ENCODE peak calls at places on chromosomes 3 and 15, in six cellular contexts. One of them, this sample, is unnamed.

GRCh38 chr3:4504340-4505261 is 11.5 kb downstream of the ITPR1 start:
- DNase-seq in keratinocyte: no peak
- DNase-seq in fibroblast of lung: no peak
- DNase-seq in brain microvascular endothelial cell: no peak
- DNase-seq in HAP-1: no peak
- DNase-seq in vagina: no peak
- DNase-seq in this sample: no peak

GRCh38 chr3:106765342-106765741 is 611.9 kb upstream of the CCDC54 start:
- DNase-seq in keratinocyte: peak; percentile 62
- DNase-seq in fibroblast of lung: peak; percentile 99
- DNase-seq in brain microvascular endothelial cell: peak; percentile 93
- DNase-seq in HAP-1: no peak
- DNase-seq in vagina: no peak
- DNase-seq in this sample: peak; percentile 67

GRCh38 chr3:133230191-133230590 is 169.7 kb upstream of the BFSP2 start:
- DNase-seq in keratinocyte: no peak
- DNase-seq in fibroblast of lung: no peak
- DNase-seq in brain microvascular endothelial cell: no peak
- DNase-seq in HAP-1: peak; percentile 48
- DNase-seq in vagina: no peak
- DNase-seq in this sample: no peak

GRCh38 chr15:63029701-63030100 is 12.8 kb upstream of the TPM1 start:
- DNase-seq in keratinocyte: no peak
- DNase-seq in fibroblast of lung: no peak
- DNase-seq in brain microvascular endothelial cell: no peak
- DNase-seq in HAP-1: no peak
- DNase-seq in vagina: no peak
- DNase-seq in this sample: no peak

GRCh38 chr15:31162721-31163510 is 61.4 kb upstream of the TRPM1 start:
- DNase-seq in keratinocyte: no peak
- DNase-seq in fibroblast of lung: no peak
- DNase-seq in brain microvascular endothelial cell: no peak
- DNase-seq in HAP-1: no peak
- DNase-seq in vagina: no peak
- DNase-seq in this sample: no peak

GRCh38 chr3:176071943-176072342 is 1125.3 kb downstream of the TBL1XR1 start:
- DNase-seq in keratinocyte: no peak
- DNase-seq in fibroblast of lung: no peak
- DNase-seq in brain microvascular endothelial cell: no peak
- DNase-seq in HAP-1: no peak
- DNase-seq in vagina: no peak
- DNase-seq in this sample: no peak

GRCh38 chr3:139227165-139227564 is 116.7 kb upstream of the MRPS22 start:
- DNase-seq in keratinocyte: no peak
- DNase-seq in fibroblast of lung: peak; percentile 50
- DNase-seq in brain microvascular endothelial cell: no peak
- DNase-seq in HAP-1: no peak
- DNase-seq in vagina: no peak
- DNase-seq in this sample: peak; percentile 60

GRCh38 chr3:171531716-171532115 is 71.5 kb upstream of the TNIK start:
- DNase-seq in keratinocyte: no peak
- DNase-seq in fibroblast of lung: no peak
- DNase-seq in brain microvascular endothelial cell: peak; percentile 9
- DNase-seq in HAP-1: no peak
- DNase-seq in vagina: no peak
- DNase-seq in this sample: no peak

DNA sequence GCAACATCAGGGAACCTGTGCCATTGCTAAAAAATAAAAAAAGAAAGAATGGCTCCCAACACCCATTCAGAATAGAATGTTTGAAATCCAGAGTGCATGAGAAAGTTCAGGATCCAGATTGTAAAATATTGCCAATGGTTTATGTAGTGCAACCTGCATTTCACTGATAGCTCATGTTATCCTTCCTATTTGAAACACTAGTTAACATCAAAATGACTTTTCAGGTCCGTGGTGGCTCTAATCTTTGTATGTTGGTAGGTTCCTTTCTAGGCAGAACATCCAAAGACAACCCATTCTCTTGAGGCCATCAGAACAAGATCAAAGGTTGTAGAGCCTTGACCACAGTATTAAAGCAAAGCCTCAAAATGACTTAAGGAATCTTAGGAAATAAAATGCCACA is 51.0 kb downstream of the PLCL2 start:
- DNase-seq in keratinocyte: no peak
- DNase-seq in fibroblast of lung: no peak
- DNase-seq in brain microvascular endothelial cell: no peak
- DNase-seq in HAP-1: no peak
- DNase-seq in vagina: no peak
- DNase-seq in this sample: no peak
- H3K36me3 ChIP-seq in keratinocyte: no peaks in the 10 kb centered on the region
- H3K36me3 ChIP-seq in fibroblast of lung: no peaks in the 10 kb centered on the region
- H3K36me3 ChIP-seq in brain microvascular endothelial cell: no peaks in the 10 kb centered on the region
- H3K36me3 ChIP-seq in HAP-1: no peaks in the 10 kb centered on the region
- H3K36me3 ChIP-seq in vagina: no peaks in the 10 kb centered on the region
- H3K36me3 ChIP-seq in this sample: no peaks in the 10 kb centered on the region

GRCh38 chr3:72907851-72908620 is 20.2 kb downstream of the GXYLT2 start:
- DNase-seq in keratinocyte: no peak
- DNase-seq in fibroblast of lung: peak; percentile 95
- DNase-seq in brain microvascular endothelial cell: peak; percentile 57
- DNase-seq in HAP-1: no peak
- DNase-seq in vagina: no peak
- DNase-seq in this sample: peak; percentile 66
- H3K4me3 ChIP-seq in keratinocyte: no peak overlapping the region
- H3K4me3 ChIP-seq in fibroblast of lung: no peak overlapping the region
- H3K4me3 ChIP-seq in brain microvascular endothelial cell: no peak overlapping the region
- H3K4me3 ChIP-seq in HAP-1: no peak overlapping the region
- H3K4me3 ChIP-seq in vagina: no peak overlapping the region
- H3K4me3 ChIP-seq in this sample: no peak overlapping the region

DNA sequence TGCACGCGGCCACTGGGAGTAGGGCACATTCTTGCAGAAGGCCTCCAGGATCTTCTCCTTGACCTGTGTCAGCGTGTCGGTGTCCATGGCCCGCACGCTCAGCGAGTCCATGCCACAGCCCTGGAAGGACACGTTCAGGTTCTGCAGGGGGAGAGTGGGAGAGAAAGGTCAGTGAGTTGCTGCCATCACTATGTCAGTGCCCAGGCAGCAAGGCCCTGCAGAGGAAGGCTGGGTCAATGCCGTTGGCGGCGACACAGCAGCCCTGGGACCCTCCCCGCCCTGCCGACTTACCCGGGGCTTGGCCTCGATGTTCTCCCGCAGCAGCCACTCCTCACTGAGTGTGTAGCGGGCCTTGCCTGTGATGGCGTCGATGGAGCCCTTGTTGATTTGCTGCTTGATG is 19.8 kb downstream of the H1-8 start:
- DNase-seq in keratinocyte: no peak
- DNase-seq in fibroblast of lung: no peak
- DNase-seq in brain microvascular endothelial cell: no peak
- DNase-seq in HAP-1: no peak
- DNase-seq in vagina: no peak
- DNase-seq in this sample: no peak
- H3K36me3 ChIP-seq in keratinocyte: no peaks in the 10 kb centered on the region
- H3K36me3 ChIP-seq in fibroblast of lung: peaks cover 36% of the 10 kb centered on the region
- H3K36me3 ChIP-seq in brain microvascular endothelial cell: peaks cover 68% of the 10 kb centered on the region
- H3K36me3 ChIP-seq in HAP-1: peaks cover 9% of the 10 kb centered on the region
- H3K36me3 ChIP-seq in vagina: no peaks in the 10 kb centered on the region
- H3K36me3 ChIP-seq in this sample: peaks cover 48% of the 10 kb centered on the region

DNA sequence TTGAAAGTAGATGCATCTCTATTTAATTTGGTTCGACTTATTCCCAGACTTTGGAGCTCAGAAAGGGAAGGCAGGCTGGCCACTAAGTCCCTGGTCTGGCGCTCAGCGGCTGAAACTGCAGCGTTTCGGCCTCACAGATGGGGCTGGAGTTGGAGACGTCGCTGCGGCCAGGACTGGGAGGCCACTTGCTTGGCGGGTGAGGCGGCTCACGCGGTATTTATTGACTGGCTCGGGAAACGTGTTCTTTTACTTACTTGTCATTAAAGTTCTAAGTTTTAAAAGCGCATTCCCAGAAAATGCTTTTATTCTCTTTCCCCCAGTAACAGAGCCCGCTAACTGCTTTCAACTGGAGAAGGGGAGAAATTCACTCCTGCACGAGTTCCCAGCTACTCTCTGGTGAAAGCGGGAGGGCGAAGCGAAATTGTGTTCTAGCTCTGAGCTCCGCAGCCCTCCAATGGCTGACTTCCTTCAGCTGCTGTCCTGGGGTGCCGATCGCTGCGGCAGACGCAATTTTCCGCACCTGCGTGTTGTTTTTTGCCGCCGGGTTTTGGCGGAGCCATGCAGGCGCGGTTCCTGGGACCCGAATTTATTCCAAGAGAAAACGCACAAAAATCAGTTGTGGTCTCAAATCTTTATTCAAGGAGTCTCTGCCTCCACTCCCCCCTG is 13.9 kb downstream of the ZIC1 start:
- DNase-seq in keratinocyte: no peak
- DNase-seq in fibroblast of lung: no peak
- DNase-seq in brain microvascular endothelial cell: peak; percentile 78
- DNase-seq in HAP-1: no peak
- DNase-seq in vagina: no peak
- DNase-seq in this sample: peak; percentile 78
- H3K4me3 ChIP-seq in keratinocyte: no peak overlapping the region
- H3K4me3 ChIP-seq in fibroblast of lung: no peak overlapping the region
- H3K4me3 ChIP-seq in brain microvascular endothelial cell: peak overlapping the region; percentile 42
- H3K4me3 ChIP-seq in HAP-1: no peak overlapping the region
- H3K4me3 ChIP-seq in vagina: no peak overlapping the region
- H3K4me3 ChIP-seq in this sample: peak overlapping the region; percentile 48

GRCh38 chr15:71082803-71083202 is 32.5 kb upstream of the THSD4 start:
- DNase-seq in keratinocyte: no peak
- DNase-seq in fibroblast of lung: no peak
- DNase-seq in brain microvascular endothelial cell: no peak
- DNase-seq in HAP-1: no peak
- DNase-seq in vagina: no peak
- DNase-seq in this sample: no peak
- H3K36me3 ChIP-seq in keratinocyte: no peaks in the 10 kb centered on the region
- H3K36me3 ChIP-seq in fibroblast of lung: no peaks in the 10 kb centered on the region
- H3K36me3 ChIP-seq in brain microvascular endothelial cell: no peaks in the 10 kb centered on the region
- H3K36me3 ChIP-seq in HAP-1: no peaks in the 10 kb centered on the region
- H3K36me3 ChIP-seq in vagina: no peaks in the 10 kb centered on the region
- H3K36me3 ChIP-seq in this sample: no peaks in the 10 kb centered on the region

GRCh38 chr3:32078085-32078634 is 28.3 kb upstream of the GPD1L start:
- DNase-seq in keratinocyte: no peak
- DNase-seq in fibroblast of lung: no peak
- DNase-seq in brain microvascular endothelial cell: no peak
- DNase-seq in HAP-1: no peak
- DNase-seq in vagina: no peak
- DNase-seq in this sample: no peak
- H3K4me3 ChIP-seq in keratinocyte: no peak overlapping the region
- H3K4me3 ChIP-seq in fibroblast of lung: no peak overlapping the region
- H3K4me3 ChIP-seq in brain microvascular endothelial cell: no peak overlapping the region
- H3K4me3 ChIP-seq in HAP-1: no peak overlapping the region
- H3K4me3 ChIP-seq in vagina: no peak overlapping the region
- H3K4me3 ChIP-seq in this sample: no peak overlapping the region

GRCh38 chr15:98927990-98928389 is 79.6 kb downstream of the PGPEP1L start:
- DNase-seq in keratinocyte: no peak
- DNase-seq in fibroblast of lung: no peak
- DNase-seq in brain microvascular endothelial cell: no peak
- DNase-seq in HAP-1: no peak
- DNase-seq in vagina: no peak
- DNase-seq in this sample: no peak

GRCh38 chr15:98926236-98926635 is 81.4 kb downstream of the PGPEP1L start:
- DNase-seq in keratinocyte: no peak
- DNase-seq in fibroblast of lung: no peak
- DNase-seq in brain microvascular endothelial cell: no peak
- DNase-seq in HAP-1: no peak
- DNase-seq in vagina: no peak
- DNase-seq in this sample: no peak

GRCh38 chr15:98923579-98923978 is 84.0 kb downstream of the PGPEP1L start:
- DNase-seq in keratinocyte: no peak
- DNase-seq in fibroblast of lung: no peak
- DNase-seq in brain microvascular endothelial cell: no peak
- DNase-seq in HAP-1: no peak
- DNase-seq in vagina: no peak
- DNase-seq in this sample: no peak

GRCh38 chr15:98924311-98925049 is 83.1 kb downstream of the PGPEP1L start:
- DNase-seq in keratinocyte: no peak
- DNase-seq in fibroblast of lung: no peak
- DNase-seq in brain microvascular endothelial cell: no peak
- DNase-seq in HAP-1: no peak
- DNase-seq in vagina: no peak
- DNase-seq in this sample: no peak

DNA sequence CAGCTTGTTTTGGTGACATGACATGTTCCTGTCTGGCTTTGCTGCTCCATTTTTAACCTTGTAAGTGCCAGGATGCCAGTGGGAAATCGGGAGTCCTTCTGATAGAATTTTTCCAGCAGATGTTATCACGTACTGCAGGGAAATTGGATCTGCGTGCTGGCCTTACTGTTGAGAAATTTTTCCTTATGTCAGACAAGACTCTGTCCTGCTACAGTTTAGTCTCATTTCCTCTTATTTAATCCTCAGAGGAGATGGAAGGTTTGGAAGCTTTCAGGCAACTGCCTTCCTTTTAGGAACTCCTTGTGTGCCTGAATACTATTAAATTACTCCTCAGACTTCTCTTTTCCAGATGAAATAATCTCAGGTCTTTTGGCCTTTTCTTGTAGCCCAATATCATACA is 80.5 kb downstream of the PGPEP1L start:
- DNase-seq in keratinocyte: no peak
- DNase-seq in fibroblast of lung: no peak
- DNase-seq in brain microvascular endothelial cell: no peak
- DNase-seq in HAP-1: no peak
- DNase-seq in vagina: no peak
- DNase-seq in this sample: no peak
- H3K36me3 ChIP-seq in keratinocyte: peaks cover 28% of the 10 kb centered on the region
- H3K36me3 ChIP-seq in fibroblast of lung: peaks cover 15% of the 10 kb centered on the region
- H3K36me3 ChIP-seq in brain microvascular endothelial cell: peaks cover 65% of the 10 kb centered on the region
- H3K36me3 ChIP-seq in HAP-1: peaks cover 32% of the 10 kb centered on the region
- H3K36me3 ChIP-seq in vagina: no peaks in the 10 kb centered on the region
- H3K36me3 ChIP-seq in this sample: peaks cover 30% of the 10 kb centered on the region

GRCh38 chr3:43291546-43291945 is 5.2 kb downstream of the SNRK start:
- DNase-seq in keratinocyte: no peak
- DNase-seq in fibroblast of lung: peak; percentile 28
- DNase-seq in brain microvascular endothelial cell: no peak
- DNase-seq in HAP-1: no peak
- DNase-seq in vagina: no peak
- DNase-seq in this sample: no peak

GRCh38 chr3:43298292-43298691 is 12.0 kb downstream of the SNRK start:
- DNase-seq in keratinocyte: no peak
- DNase-seq in fibroblast of lung: no peak
- DNase-seq in brain microvascular endothelial cell: no peak
- DNase-seq in HAP-1: no peak
- DNase-seq in vagina: no peak
- DNase-seq in this sample: no peak

GRCh38 chr3:43298761-43299160 is 12.4 kb downstream of the SNRK start:
- DNase-seq in keratinocyte: no peak
- DNase-seq in fibroblast of lung: no peak
- DNase-seq in brain microvascular endothelial cell: no peak
- DNase-seq in HAP-1: no peak
- DNase-seq in vagina: no peak
- DNase-seq in this sample: no peak

GRCh38 chr3:43296565-43296964 is 10.2 kb downstream of the SNRK start:
- DNase-seq in keratinocyte: no peak
- DNase-seq in fibroblast of lung: no peak
- DNase-seq in brain microvascular endothelial cell: peak; percentile 30
- DNase-seq in HAP-1: no peak
- DNase-seq in vagina: no peak
- DNase-seq in this sample: no peak

DNA sequence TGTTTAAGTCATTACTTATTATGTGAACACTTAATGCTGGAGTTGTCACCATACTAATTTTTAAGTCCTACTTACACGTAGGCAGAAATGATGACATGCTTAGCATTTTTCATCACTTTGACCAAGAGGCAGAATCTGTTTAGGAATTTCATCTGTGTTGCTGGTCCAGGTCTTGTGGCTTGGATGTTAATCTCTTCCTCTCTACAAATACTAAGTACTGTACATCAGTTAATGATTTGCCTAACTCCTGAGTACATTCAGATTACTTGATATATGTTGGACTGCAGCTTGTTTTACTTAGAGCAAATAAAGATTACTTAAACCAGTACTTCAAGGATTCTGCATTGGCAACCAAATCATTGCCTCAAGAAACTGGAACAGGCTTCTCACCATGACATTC is 8.6 kb downstream of the SNRK start:
- DNase-seq in keratinocyte: no peak
- DNase-seq in fibroblast of lung: peak; percentile 29
- DNase-seq in brain microvascular endothelial cell: no peak
- DNase-seq in HAP-1: no peak
- DNase-seq in vagina: no peak
- DNase-seq in this sample: no peak
- H3K4me3 ChIP-seq in keratinocyte: no peak overlapping the region
- H3K4me3 ChIP-seq in fibroblast of lung: no peak overlapping the region
- H3K4me3 ChIP-seq in brain microvascular endothelial cell: no peak overlapping the region
- H3K4me3 ChIP-seq in HAP-1: no peak overlapping the region
- H3K4me3 ChIP-seq in vagina: no peak overlapping the region
- H3K4me3 ChIP-seq in this sample: no peak overlapping the region

This sample was measured in MG63.